ENCODE peak calls at places on chromosomes 5 and 9, in five cellular contexts. W, I, C, N and Y are unnamed samples.

GRCh38 chr5:62718368-62718767 is 139.7 kb downstream of the LRRC70 start:
- DNase-seq in W (no peak), I (no peak), C (no peak), N (no peak), Y (no peak)

GRCh38 chr5:72036951-72037350 is 70.3 kb upstream of the MAP1B start:
- DNase-seq in W (no peak), I (no peak), C (no peak), N (no peak), Y (no peak)

GRCh38 chr5:84524491-84524890 is 139.8 kb upstream of the EDIL3 start:
- DNase-seq in W (no peak), I (no peak), C (no peak), N (no peak), Y (no peak)

GRCh38 chr5:137734962-137735530 is 843 bp downstream of the KLHL3 start:
- DNase-seq in W (peak; percentile 68), I (no peak), C (peak; percentile 36), N (no peak), Y (no peak)

GRCh38 chr9:76818271-76818670 is 54.0 kb downstream of the PCA3 start:
- DNase-seq in W (peak; percentile 95), I (peak; percentile 92), C (peak; percentile 69), N (peak; percentile 91), Y (no peak)

GRCh38 chr5:11547730-11548129 is 356.5 kb downstream of the CTNND2 start:
- DNase-seq in W (no peak), I (no peak), C (no peak), N (no peak), Y (no peak)

GRCh38 chr5:79518718-79519117 is 4.8 kb upstream of the HOMER1 start:
- DNase-seq in W (no peak), I (no peak), C (no peak), N (no peak), Y (no peak)

GRCh38 chr5:16924201-16924600 is 11.9 kb downstream of the MYO10 start:
- DNase-seq in W (no peak), I (no peak), C (no peak), N (no peak), Y (no peak)

GRCh38 chr5:93221-93980 is 1.4 kb downstream of the PLEKHG4B start:
- DNase-seq in W (no peak), I (no peak), C (no peak), N (no peak), Y (no peak)

GRCh38 chr9:107999890-108000289 is 510.3 kb upstream of the KLF4 start:
- DNase-seq in W (no peak), I (no peak), C (no peak), N (peak; percentile 62), Y (no peak)

DNA sequence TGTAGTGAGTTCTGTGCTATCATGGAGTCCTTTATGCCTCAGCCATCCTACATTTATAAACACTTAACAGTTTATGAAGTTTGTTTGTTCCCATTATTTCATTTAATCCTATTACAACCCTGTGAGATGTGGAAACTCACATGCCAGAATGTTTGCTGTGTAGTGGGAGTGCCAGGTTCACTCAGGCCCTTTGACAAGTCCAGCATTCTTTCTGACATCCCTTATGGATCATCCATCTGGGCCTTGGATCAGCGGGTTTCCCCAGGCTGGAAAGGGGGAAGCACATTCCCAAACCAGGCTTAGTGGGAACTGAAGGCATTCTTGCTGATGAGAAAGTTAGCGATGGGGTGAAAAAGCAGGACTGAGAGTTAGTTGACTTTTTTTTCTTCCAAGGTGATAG is 128.1 kb upstream of the OTULINL start:
- DNase-seq in W (no peak), I (no peak), C (no peak), N (no peak), Y (no peak)
- H3K27ac ChIP-seq in W (peak overlapping the region; percentile 47), I (peak overlapping the region; percentile 39), C (no peak overlapping the region), N (no peak overlapping the region), Y (no peak overlapping the region)

DNA sequence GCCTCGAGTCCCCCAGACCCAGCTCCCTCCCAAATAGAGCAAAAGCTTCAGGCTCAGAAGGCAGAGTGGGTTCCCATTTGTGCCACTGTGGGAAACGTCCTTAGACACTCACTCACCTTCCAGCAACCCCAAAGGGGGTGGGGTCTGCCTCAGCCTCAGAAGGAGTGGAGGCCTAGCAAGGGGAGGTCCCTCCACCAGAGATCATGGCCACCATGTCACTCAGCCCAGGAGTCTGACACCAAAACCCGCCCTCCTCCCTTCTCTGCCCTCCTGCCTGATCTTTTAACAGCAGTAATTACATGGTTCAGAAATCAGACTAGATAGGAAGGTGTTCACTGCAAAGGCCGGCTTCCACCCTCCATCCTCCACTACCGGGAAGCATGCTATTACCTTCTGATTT is 33.7 kb upstream of the NTNG2 start:
- DNase-seq in W (no peak), I (no peak), C (no peak), N (no peak), Y (no peak)
- H3K4me3 ChIP-seq in W (no peak overlapping the region), I (no peak overlapping the region), C (no peak overlapping the region), N (no peak overlapping the region), Y (no peak overlapping the region)

DNA sequence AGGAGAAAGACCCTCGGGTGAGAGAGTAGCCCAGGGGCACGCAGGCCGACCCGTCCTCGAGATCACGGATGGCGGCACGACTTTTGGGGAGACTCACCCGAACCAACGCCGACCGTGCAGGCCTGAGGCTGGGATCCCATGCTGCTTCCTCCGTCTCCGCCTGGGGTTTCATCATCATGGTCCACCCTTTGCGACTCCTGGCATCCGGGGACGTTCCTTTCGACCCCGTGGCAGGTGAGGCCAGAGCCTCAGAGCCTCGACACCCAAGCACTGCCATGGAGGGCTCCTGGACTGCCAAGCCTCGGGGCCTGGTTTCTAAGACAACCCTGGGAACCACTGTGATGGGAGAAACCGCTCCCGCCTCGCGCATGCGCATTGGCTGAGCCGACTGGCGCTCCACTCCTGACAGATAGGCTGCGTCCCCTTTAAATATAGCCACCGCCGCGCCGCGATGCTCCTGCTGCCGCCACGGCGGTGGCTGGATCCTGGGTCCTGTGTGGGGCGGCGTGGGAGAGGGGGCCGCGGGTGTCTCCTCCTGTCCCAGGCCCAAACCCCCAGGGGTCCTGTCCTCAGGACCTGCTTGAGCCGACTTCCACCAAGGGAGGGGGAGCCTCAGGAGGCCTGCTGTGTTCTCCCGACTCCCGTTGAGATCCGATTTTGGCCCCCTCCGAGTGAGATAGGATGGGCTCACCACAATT is 481.6 kb downstream of the SPATA31A7 start:
- DNase-seq in W (peak; percentile 52), I (no peak), C (no peak), N (no peak), Y (no peak)
- H3K9me3 ChIP-seq in W (no peaks in the 10 kb centered on the region), I (peaks cover 79% of the 10 kb centered on the region), C (no peaks in the 10 kb centered on the region), N (no peaks in the 10 kb centered on the region), Y (peaks cover 4% of the 10 kb centered on the region)

DNA sequence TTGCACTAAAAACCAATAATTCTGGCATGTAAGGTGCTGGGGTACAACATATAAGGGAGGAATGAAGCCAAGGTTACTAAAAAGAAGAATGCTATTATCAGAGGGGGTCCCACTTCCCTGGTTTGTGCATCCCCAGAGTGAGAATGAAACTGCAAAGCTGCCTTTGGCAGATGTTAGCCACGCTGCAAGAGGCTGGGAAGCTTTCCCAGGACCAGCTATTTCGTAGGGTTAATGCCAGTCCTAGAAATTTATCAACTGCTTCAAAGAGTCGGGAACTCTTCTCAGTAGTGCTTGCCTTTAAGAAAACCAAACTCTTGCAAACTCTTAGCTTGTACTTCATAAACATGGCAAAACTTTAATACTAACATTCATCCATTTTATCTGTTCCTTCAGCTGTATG is 87.5 kb upstream of the NR5A1 start:
- DNase-seq in W (no peak), I (no peak), C (no peak), N (no peak), Y (no peak)
- H3K27ac ChIP-seq in W (peak overlapping the region; percentile 27), I (no peak overlapping the region), C (no peak overlapping the region), N (no peak overlapping the region), Y (no peak overlapping the region)

DNA sequence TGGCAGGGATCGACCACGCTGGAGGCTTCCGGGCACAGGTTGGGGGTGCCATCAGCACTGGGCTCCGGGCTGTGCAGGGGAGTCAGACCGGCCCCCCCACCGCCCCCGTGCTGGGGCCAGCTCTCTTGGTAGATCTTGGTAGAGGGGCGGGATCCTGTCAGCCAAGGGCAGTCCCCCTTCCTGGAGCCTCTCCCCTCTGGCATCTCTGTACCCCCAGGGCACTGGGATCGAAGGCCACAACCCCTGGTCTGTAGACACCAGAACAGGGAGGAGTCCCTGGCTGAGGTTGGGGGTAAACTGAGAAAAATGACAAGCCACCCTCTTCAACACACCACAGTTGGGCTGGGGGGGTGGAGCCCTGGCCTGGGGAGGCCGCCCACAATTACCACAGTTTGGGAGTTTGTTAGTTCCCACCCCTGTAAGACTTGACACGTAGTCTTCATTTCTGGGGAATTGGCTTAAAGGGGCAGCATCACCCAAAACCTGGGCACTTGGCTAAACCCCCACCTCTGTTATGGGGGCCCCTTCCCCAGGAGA is 885 bp downstream of the CERCAM start:
- DNase-seq in W (no peak), I (no peak), C (no peak), N (no peak), Y (no peak)
- H3K4me3 ChIP-seq in W (peak overlapping the region; percentile 74), I (peak overlapping the region; percentile 73), C (peak overlapping the region; percentile 92), N (peak overlapping the region; percentile 79), Y (no peak overlapping the region)

GRCh38 chr9:61673247-61673646 is 483.4 kb downstream of the SPATA31A7 start:
- DNase-seq in W (peak; percentile 35), I (no peak), C (no peak), N (no peak), Y (no peak)
- H3K9me3 ChIP-seq in W (no peaks in the 10 kb centered on the region), I (peaks cover 62% of the 10 kb centered on the region), C (no peaks in the 10 kb centered on the region), N (no peaks in the 10 kb centered on the region), Y (no peaks in the 10 kb centered on the region)

DNA sequence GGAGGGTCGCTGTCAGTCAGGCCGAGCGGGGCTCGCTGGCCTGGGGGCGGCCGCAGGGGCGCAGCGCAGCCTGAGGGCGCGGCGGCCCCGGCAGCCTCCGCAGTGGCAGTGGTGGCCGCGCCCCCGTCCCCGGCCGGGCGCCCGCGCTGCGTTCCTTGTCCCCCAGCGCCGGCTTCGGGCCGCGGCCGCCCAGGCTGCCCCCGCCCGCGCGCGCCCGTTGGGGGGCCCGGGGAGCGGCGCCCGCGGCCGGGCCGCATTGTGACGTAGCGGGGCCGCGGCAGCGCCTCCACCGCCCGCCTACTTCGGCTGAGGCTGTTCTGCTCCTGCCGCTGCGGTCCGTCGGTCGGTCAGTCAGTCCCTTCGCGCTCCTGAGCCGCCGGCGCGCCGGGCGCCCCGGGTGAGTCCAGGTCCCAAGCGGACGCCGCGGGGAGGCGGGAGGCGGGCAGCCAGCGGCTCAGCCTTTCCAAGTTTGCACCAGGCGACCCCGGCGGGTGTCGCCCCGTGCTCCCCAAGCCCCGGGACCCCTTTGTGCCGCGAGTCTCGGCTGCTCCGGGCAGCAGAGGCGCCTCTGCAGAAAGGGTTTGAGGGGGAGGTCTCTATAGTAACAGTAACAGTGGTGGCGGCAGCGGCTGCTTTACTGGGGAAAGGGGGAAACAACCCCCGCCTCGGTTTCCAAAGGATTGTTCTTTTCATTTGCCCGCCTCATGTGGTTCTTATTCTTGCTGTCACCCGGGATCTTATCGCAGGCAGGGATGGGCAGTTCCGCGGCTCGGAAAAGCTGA is at the start of gene SNCAIP:
- DNase-seq in W (peak; percentile 78), I (no peak), C (peak; percentile 40), N (no peak), Y (no peak)
- H3K27ac ChIP-seq in W (peak within 1 kb of the TSS; percentile 66), I (peak within 1 kb of the TSS; percentile 25), C (peak within 1 kb of the TSS; percentile 45), N (no peak within 1 kb of the TSS), Y (no peak within 1 kb of the TSS)

GRCh38 chr9:135074354-135075233 is 12.9 kb upstream of the OLFM1 start:
- DNase-seq in W (peak; percentile 57), I (no peak), C (peak; percentile 11), N (no peak), Y (no peak)
- H3K4me3 ChIP-seq in W (peak overlapping the region; percentile 56), I (no peak overlapping the region), C (peak overlapping the region; percentile 60), N (no peak overlapping the region), Y (no peak overlapping the region)